ENCODE peak calls at places on chromosome 14, in five cellular contexts. One of them, this sample, is unnamed.
A peak's percentile ranks its signal among the peaks of the same experiment; 100 is the strongest.

GRCh38 chr14:89771251-89771650 is 183.3 kb downstream of the EFCAB11 start:
- DNase-seq in stimulated activated CD4-positive, alpha-beta T cell treated with anti-CD3 and anti-CD28 coated beads, Interleukin-4, amount 100 ng/mL, for 48 hours: no peak
- DNase-seq in dorsolateral prefrontal cortex: no peak
- DNase-seq in NCI-H2081: no peak
- DNase-seq in right atrium auricular region: no peak
- DNase-seq in this sample: no peak

GRCh38 chr14:57390806-57391562 is 598 bp downstream of the NAA30 start:
- DNase-seq in dorsolateral prefrontal cortex: peak; percentile 19
- DNase-seq in right atrium auricular region: no peak
- DNase-seq in NCI-H2081: peak; percentile 41
- DNase-seq in stimulated activated CD4-positive, alpha-beta T cell treated with anti-CD3 and anti-CD28 coated beads, Interleukin-4, amount 100 ng/mL, for 48 hours: peak; percentile 35
- DNase-seq in this sample: no peak

GRCh38 chr14:52061380-52061779 is 7.5 kb downstream of the NID2 start:
- DNase-seq in dorsolateral prefrontal cortex: no peak
- DNase-seq in stimulated activated CD4-positive, alpha-beta T cell treated with anti-CD3 and anti-CD28 coated beads, Interleukin-4, amount 100 ng/mL, for 48 hours: no peak
- DNase-seq in right atrium auricular region: no peak
- DNase-seq in NCI-H2081: no peak
- DNase-seq in this sample: no peak

GRCh38 chr14:89617471-89618291 is 200.6 kb upstream of the FOXN3 start:
- DNase-seq in dorsolateral prefrontal cortex: peak; percentile 22
- DNase-seq in right atrium auricular region: peak; percentile 70
- DNase-seq in NCI-H2081: peak; percentile 20
- DNase-seq in stimulated activated CD4-positive, alpha-beta T cell treated with anti-CD3 and anti-CD28 coated beads, Interleukin-4, amount 100 ng/mL, for 48 hours: no peak
- DNase-seq in this sample: peak; percentile 9

GRCh38 chr14:104872469-104873341 is 7.6 kb downstream of the CEP170B start:
- DNase-seq in NCI-H2081: no peak
- DNase-seq in stimulated activated CD4-positive, alpha-beta T cell treated with anti-CD3 and anti-CD28 coated beads, Interleukin-4, amount 100 ng/mL, for 48 hours: no peak
- DNase-seq in right atrium auricular region: no peak
- DNase-seq in dorsolateral prefrontal cortex: no peak
- DNase-seq in this sample: no peak

GRCh38 chr14:78401866-78402265 is 231.7 kb downstream of the NRXN3 start:
- DNase-seq in NCI-H2081: no peak
- DNase-seq in right atrium auricular region: no peak
- DNase-seq in stimulated activated CD4-positive, alpha-beta T cell treated with anti-CD3 and anti-CD28 coated beads, Interleukin-4, amount 100 ng/mL, for 48 hours: no peak
- DNase-seq in dorsolateral prefrontal cortex: no peak
- DNase-seq in this sample: no peak

GRCh38 chr14:55583942-55584468 is 4.0 kb downstream of the KTN1 start:
- DNase-seq in stimulated activated CD4-positive, alpha-beta T cell treated with anti-CD3 and anti-CD28 coated beads, Interleukin-4, amount 100 ng/mL, for 48 hours: no peak
- DNase-seq in NCI-H2081: no peak
- DNase-seq in right atrium auricular region: no peak
- DNase-seq in dorsolateral prefrontal cortex: no peak
- DNase-seq in this sample: no peak

GRCh38 chr14:78701246-78701645 is 531.1 kb downstream of the NRXN3 start:
- DNase-seq in right atrium auricular region: no peak
- DNase-seq in stimulated activated CD4-positive, alpha-beta T cell treated with anti-CD3 and anti-CD28 coated beads, Interleukin-4, amount 100 ng/mL, for 48 hours: no peak
- DNase-seq in NCI-H2081: no peak
- DNase-seq in dorsolateral prefrontal cortex: no peak
- DNase-seq in this sample: no peak

GRCh38 chr14:54175298-54175942 is 218.8 kb upstream of the BMP4 start:
- DNase-seq in right atrium auricular region: peak; percentile 67
- DNase-seq in dorsolateral prefrontal cortex: peak; percentile 44
- DNase-seq in NCI-H2081: peak; percentile 63
- DNase-seq in stimulated activated CD4-positive, alpha-beta T cell treated with anti-CD3 and anti-CD28 coated beads, Interleukin-4, amount 100 ng/mL, for 48 hours: peak; percentile 27
- DNase-seq in this sample: peak; percentile 1

GRCh38 chr14:37195327-37195726 is 2.4 kb upstream of the MIPOL1 start:
- DNase-seq in stimulated activated CD4-positive, alpha-beta T cell treated with anti-CD3 and anti-CD28 coated beads, Interleukin-4, amount 100 ng/mL, for 48 hours: no peak
- DNase-seq in right atrium auricular region: no peak
- DNase-seq in dorsolateral prefrontal cortex: no peak
- DNase-seq in NCI-H2081: no peak
- DNase-seq in this sample: no peak

GRCh38 chr14:32524609-32525391 is 195.7 kb downstream of the AKAP6 start:
- DNase-seq in right atrium auricular region: no peak
- DNase-seq in NCI-H2081: no peak
- DNase-seq in stimulated activated CD4-positive, alpha-beta T cell treated with anti-CD3 and anti-CD28 coated beads, Interleukin-4, amount 100 ng/mL, for 48 hours: no peak
- DNase-seq in dorsolateral prefrontal cortex: no peak
- DNase-seq in this sample: no peak

GRCh38 chr14:102927346-102927877 is 4.9 kb downstream of the AMN start:
- DNase-seq in dorsolateral prefrontal cortex: no peak
- DNase-seq in NCI-H2081: no peak
- DNase-seq in right atrium auricular region: no peak
- DNase-seq in stimulated activated CD4-positive, alpha-beta T cell treated with anti-CD3 and anti-CD28 coated beads, Interleukin-4, amount 100 ng/mL, for 48 hours: no peak
- DNase-seq in this sample: no peak

GRCh38 chr14:56247495-56248087 is 129.4 kb downstream of the PELI2 start:
- DNase-seq in stimulated activated CD4-positive, alpha-beta T cell treated with anti-CD3 and anti-CD28 coated beads, Interleukin-4, amount 100 ng/mL, for 48 hours: no peak
- DNase-seq in right atrium auricular region: no peak
- DNase-seq in NCI-H2081: no peak
- DNase-seq in dorsolateral prefrontal cortex: no peak
- DNase-seq in this sample: no peak

GRCh38 chr14:75995372-75996041 is 9.9 kb downstream of the IFT43 start:
- DNase-seq in right atrium auricular region: peak; percentile 86
- DNase-seq in dorsolateral prefrontal cortex: no peak
- DNase-seq in NCI-H2081: no peak
- DNase-seq in stimulated activated CD4-positive, alpha-beta T cell treated with anti-CD3 and anti-CD28 coated beads, Interleukin-4, amount 100 ng/mL, for 48 hours: no peak
- DNase-seq in this sample: no peak

GRCh38 chr14:37931998-37932397 is 275.7 kb upstream of the SSTR1 start:
- DNase-seq in stimulated activated CD4-positive, alpha-beta T cell treated with anti-CD3 and anti-CD28 coated beads, Interleukin-4, amount 100 ng/mL, for 48 hours: no peak
- DNase-seq in dorsolateral prefrontal cortex: no peak
- DNase-seq in NCI-H2081: no peak
- DNase-seq in right atrium auricular region: no peak
- DNase-seq in this sample: no peak

GRCh38 chr14:85334316-85334715 is 195.6 kb upstream of the FLRT2 start:
- DNase-seq in dorsolateral prefrontal cortex: no peak
- DNase-seq in right atrium auricular region: no peak
- DNase-seq in NCI-H2081: no peak
- DNase-seq in stimulated activated CD4-positive, alpha-beta T cell treated with anti-CD3 and anti-CD28 coated beads, Interleukin-4, amount 100 ng/mL, for 48 hours: no peak
- DNase-seq in this sample: no peak

GRCh38 chr14:58667900-58668299 is 30.1 kb downstream of the DACT1 start:
- DNase-seq in dorsolateral prefrontal cortex: no peak
- DNase-seq in NCI-H2081: no peak
- DNase-seq in stimulated activated CD4-positive, alpha-beta T cell treated with anti-CD3 and anti-CD28 coated beads, Interleukin-4, amount 100 ng/mL, for 48 hours: no peak
- DNase-seq in right atrium auricular region: no peak
- DNase-seq in this sample: no peak

GRCh38 chr14:94598816-94599655 is 13.2 kb upstream of the SERPINA3 start:
- DNase-seq in right atrium auricular region: peak; percentile 86
- DNase-seq in NCI-H2081: no peak
- DNase-seq in stimulated activated CD4-positive, alpha-beta T cell treated with anti-CD3 and anti-CD28 coated beads, Interleukin-4, amount 100 ng/mL, for 48 hours: no peak
- DNase-seq in dorsolateral prefrontal cortex: peak; percentile 73
- DNase-seq in this sample: peak; percentile 18

GRCh38 chr14:99205086-99205688 is 66.8 kb downstream of the BCL11B start:
- DNase-seq in dorsolateral prefrontal cortex: no peak
- DNase-seq in NCI-H2081: no peak
- DNase-seq in right atrium auricular region: no peak
- DNase-seq in stimulated activated CD4-positive, alpha-beta T cell treated with anti-CD3 and anti-CD28 coated beads, Interleukin-4, amount 100 ng/mL, for 48 hours: no peak
- DNase-seq in this sample: no peak

GRCh38 chr14:30005114-30005698 is 77.6 kb upstream of the PRKD1 start:
- DNase-seq in right atrium auricular region: no peak
- DNase-seq in NCI-H2081: peak; percentile 53
- DNase-seq in dorsolateral prefrontal cortex: no peak
- DNase-seq in stimulated activated CD4-positive, alpha-beta T cell treated with anti-CD3 and anti-CD28 coated beads, Interleukin-4, amount 100 ng/mL, for 48 hours: no peak
- DNase-seq in this sample: no peak

This sample was measured in amygdala.